ENCODE peak calls at places on chromosomes 7 and 10, in seven cellular contexts. One of them, this sample, is unnamed.
A peak's percentile ranks its signal among the peaks of the same experiment; 100 is the strongest.

GRCh38 chr7:149495785-149496641 is 1.6 kb downstream of the ZNF746 start:
- DNase-seq in HCT116: no peak
- DNase-seq in lower lobe of right lung: peak; percentile 71
- DNase-seq in PC-3: peak; percentile 19
- DNase-seq in coronary artery: no peak
- DNase-seq in esophagus squamous epithelium: no peak
- DNase-seq in foreskin fibroblast: peak; percentile 75
- DNase-seq in this sample: peak; percentile 49

GRCh38 chr7:139358541-139359365 is 941 bp upstream of the LUC7L2 start:
- DNase-seq in HCT116: peak; percentile 40
- DNase-seq in lower lobe of right lung: peak; percentile 43
- DNase-seq in PC-3: peak; percentile 35
- DNase-seq in coronary artery: no peak
- DNase-seq in esophagus squamous epithelium: peak; percentile 56
- DNase-seq in foreskin fibroblast: peak; percentile 21
- DNase-seq in this sample: peak; percentile 32

GRCh38 chr10:91090761-91091529 is 129.5 kb upstream of the PCGF5 start:
- DNase-seq in HCT116: no peak
- DNase-seq in lower lobe of right lung: no peak
- DNase-seq in PC-3: no peak
- DNase-seq in coronary artery: no peak
- DNase-seq in esophagus squamous epithelium: no peak
- DNase-seq in foreskin fibroblast: no peak
- DNase-seq in this sample: no peak

GRCh38 chr10:93290661-93291354 is 191.3 kb downstream of the MYOF start:
- DNase-seq in HCT116: no peak
- DNase-seq in lower lobe of right lung: no peak
- DNase-seq in PC-3: no peak
- DNase-seq in coronary artery: no peak
- DNase-seq in esophagus squamous epithelium: no peak
- DNase-seq in foreskin fibroblast: no peak
- DNase-seq in this sample: no peak

GRCh38 chr7:152894295-152895170 is 135.0 kb downstream of the ACTR3B start:
- DNase-seq in HCT116: no peak
- DNase-seq in lower lobe of right lung: no peak
- DNase-seq in PC-3: peak; percentile 29
- DNase-seq in coronary artery: no peak
- DNase-seq in esophagus squamous epithelium: no peak
- DNase-seq in foreskin fibroblast: no peak
- DNase-seq in this sample: peak; percentile 43

GRCh38 chr7:44914992-44915607 is 29.8 kb upstream of the PURB start:
- DNase-seq in HCT116: no peak
- DNase-seq in lower lobe of right lung: no peak
- DNase-seq in PC-3: no peak
- DNase-seq in coronary artery: no peak
- DNase-seq in esophagus squamous epithelium: no peak
- DNase-seq in foreskin fibroblast: no peak
- DNase-seq in this sample: no peak

GRCh38 chr7:25091757-25092156 is 33.3 kb downstream of the CYCS start:
- DNase-seq in HCT116: no peak
- DNase-seq in lower lobe of right lung: no peak
- DNase-seq in PC-3: no peak
- DNase-seq in coronary artery: no peak
- DNase-seq in esophagus squamous epithelium: no peak
- DNase-seq in foreskin fibroblast: no peak
- DNase-seq in this sample: no peak

GRCh38 chr7:155682484-155682883 is 38.0 kb downstream of the RBM33 start:
- DNase-seq in HCT116: no peak
- DNase-seq in lower lobe of right lung: no peak
- DNase-seq in PC-3: no peak
- DNase-seq in coronary artery: no peak
- DNase-seq in esophagus squamous epithelium: no peak
- DNase-seq in foreskin fibroblast: no peak
- DNase-seq in this sample: no peak

GRCh38 chr7:57789130-57789529 is 339.2 kb downstream of the ZNF716 start:
- DNase-seq in HCT116: no peak
- DNase-seq in lower lobe of right lung: no peak
- DNase-seq in PC-3: no peak
- DNase-seq in coronary artery: no peak
- DNase-seq in esophagus squamous epithelium: no peak
- DNase-seq in foreskin fibroblast: no peak
- DNase-seq in this sample: no peak

GRCh38 chr10:86261470-86261869 is 105.1 kb downstream of the GRID1 start:
- DNase-seq in HCT116: no peak
- DNase-seq in lower lobe of right lung: no peak
- DNase-seq in PC-3: no peak
- DNase-seq in coronary artery: peak; percentile 24
- DNase-seq in esophagus squamous epithelium: no peak
- DNase-seq in foreskin fibroblast: no peak
- DNase-seq in this sample: no peak

GRCh38 chr7:9100289-9100688 is 666.9 kb downstream of the NXPH1 start:
- DNase-seq in HCT116: no peak
- DNase-seq in lower lobe of right lung: no peak
- DNase-seq in PC-3: no peak
- DNase-seq in coronary artery: no peak
- DNase-seq in esophagus squamous epithelium: no peak
- DNase-seq in foreskin fibroblast: no peak
- DNase-seq in this sample: no peak

GRCh38 chr10:17713133-17713532 is 38.9 kb upstream of the TMEM236 start:
- DNase-seq in HCT116: no peak
- DNase-seq in lower lobe of right lung: no peak
- DNase-seq in PC-3: no peak
- DNase-seq in coronary artery: no peak
- DNase-seq in esophagus squamous epithelium: no peak
- DNase-seq in foreskin fibroblast: no peak
- DNase-seq in this sample: no peak

GRCh38 chr10:132388901-132389630 is 7.9 kb upstream of the PWWP2B start:
- DNase-seq in HCT116: no peak
- DNase-seq in lower lobe of right lung: peak; percentile 74
- DNase-seq in PC-3: no peak
- DNase-seq in coronary artery: no peak
- DNase-seq in esophagus squamous epithelium: no peak
- DNase-seq in foreskin fibroblast: no peak
- DNase-seq in this sample: no peak

GRCh38 chr7:80150621-80151273 is 16.1 kb downstream of the GNAI1 start:
- DNase-seq in HCT116: no peak
- DNase-seq in lower lobe of right lung: no peak
- DNase-seq in PC-3: no peak
- DNase-seq in coronary artery: no peak
- DNase-seq in esophagus squamous epithelium: no peak
- DNase-seq in foreskin fibroblast: no peak
- DNase-seq in this sample: no peak

GRCh38 chr10:114386446-114386845 is 17.9 kb downstream of the AFAP1L2 start:
- DNase-seq in HCT116: no peak
- DNase-seq in lower lobe of right lung: no peak
- DNase-seq in PC-3: no peak
- DNase-seq in coronary artery: no peak
- DNase-seq in esophagus squamous epithelium: no peak
- DNase-seq in foreskin fibroblast: no peak
- DNase-seq in this sample: no peak

GRCh38 chr7:38451840-38452239 is 178.4 kb upstream of the TARP start:
- DNase-seq in HCT116: peak; percentile 10
- DNase-seq in lower lobe of right lung: no peak
- DNase-seq in PC-3: peak; percentile 62
- DNase-seq in coronary artery: no peak
- DNase-seq in esophagus squamous epithelium: no peak
- DNase-seq in foreskin fibroblast: peak; percentile 7
- DNase-seq in this sample: no peak

GRCh38 chr7:38840736-38841460 is 68.1 kb downstream of the VPS41 start:
- DNase-seq in HCT116: no peak
- DNase-seq in lower lobe of right lung: no peak
- DNase-seq in PC-3: peak; percentile 44
- DNase-seq in coronary artery: no peak
- DNase-seq in esophagus squamous epithelium: no peak
- DNase-seq in foreskin fibroblast: peak; percentile 66
- DNase-seq in this sample: no peak

GRCh38 chr7:159061674-159062212 is 82.9 kb downstream of the VIPR2 start:
- DNase-seq in HCT116: no peak
- DNase-seq in lower lobe of right lung: no peak
- DNase-seq in PC-3: peak; percentile 35
- DNase-seq in coronary artery: no peak
- DNase-seq in esophagus squamous epithelium: no peak
- DNase-seq in foreskin fibroblast: no peak
- DNase-seq in this sample: no peak

GRCh38 chr7:156764016-156764669 is 123.6 kb downstream of the RNF32 start:
- DNase-seq in HCT116: peak; percentile 45
- DNase-seq in lower lobe of right lung: peak; percentile 73
- DNase-seq in PC-3: peak; percentile 70
- DNase-seq in coronary artery: no peak
- DNase-seq in esophagus squamous epithelium: no peak
- DNase-seq in foreskin fibroblast: peak; percentile 67
- DNase-seq in this sample: peak; percentile 48

GRCh38 chr7:7315851-7316250 is 133.5 kb downstream of the C1GALT1 start:
- DNase-seq in HCT116: no peak
- DNase-seq in lower lobe of right lung: no peak
- DNase-seq in PC-3: no peak
- DNase-seq in coronary artery: no peak
- DNase-seq in esophagus squamous epithelium: no peak
- DNase-seq in foreskin fibroblast: no peak
- DNase-seq in this sample: peak; percentile 44

GRCh38 chr10:43105119-43105792 is 28.4 kb downstream of the RET start:
- DNase-seq in HCT116: peak; percentile 41
- DNase-seq in lower lobe of right lung: peak; percentile 86
- DNase-seq in PC-3: peak; percentile 78
- DNase-seq in coronary artery: peak; percentile 84
- DNase-seq in esophagus squamous epithelium: peak; percentile 10
- DNase-seq in foreskin fibroblast: peak; percentile 72
- DNase-seq in this sample: peak; percentile 81

GRCh38 chr7:134130124-134130523 is 3.0 kb downstream of the LRGUK start:
- DNase-seq in HCT116: no peak
- DNase-seq in lower lobe of right lung: no peak
- DNase-seq in PC-3: no peak
- DNase-seq in coronary artery: no peak
- DNase-seq in esophagus squamous epithelium: no peak
- DNase-seq in foreskin fibroblast: no peak
- DNase-seq in this sample: no peak

GRCh38 chr7:24778543-24779282 is 21.4 kb upstream of the GSDME start:
- DNase-seq in HCT116: no peak
- DNase-seq in lower lobe of right lung: peak; percentile 69
- DNase-seq in PC-3: no peak
- DNase-seq in coronary artery: no peak
- DNase-seq in esophagus squamous epithelium: no peak
- DNase-seq in foreskin fibroblast: peak; percentile 79
- DNase-seq in this sample: no peak

GRCh38 chr7:45189151-45189970 is 31.8 kb downstream of the RAMP3 start:
- DNase-seq in HCT116: no peak
- DNase-seq in lower lobe of right lung: no peak
- DNase-seq in PC-3: no peak
- DNase-seq in coronary artery: no peak
- DNase-seq in esophagus squamous epithelium: no peak
- DNase-seq in foreskin fibroblast: no peak
- DNase-seq in this sample: no peak

GRCh38 chr10:633279-634245 is 55.9 kb downstream of the DIP2C start:
- DNase-seq in HCT116: no peak
- DNase-seq in lower lobe of right lung: peak; percentile 52
- DNase-seq in PC-3: no peak
- DNase-seq in coronary artery: no peak
- DNase-seq in esophagus squamous epithelium: no peak
- DNase-seq in foreskin fibroblast: no peak
- DNase-seq in this sample: no peak
- TF ChIP-seq CTCF in HCT116: no peak
- TF ChIP-seq CTCF in lower lobe of right lung: no peak
- TF ChIP-seq CTCF in PC-3: no peak
- TF ChIP-seq CTCF in coronary artery: no peak
- TF ChIP-seq CTCF in esophagus squamous epithelium: no peak
- TF ChIP-seq CTCF in foreskin fibroblast: no peak
- TF ChIP-seq CTCF in this sample: no peak

DNA sequence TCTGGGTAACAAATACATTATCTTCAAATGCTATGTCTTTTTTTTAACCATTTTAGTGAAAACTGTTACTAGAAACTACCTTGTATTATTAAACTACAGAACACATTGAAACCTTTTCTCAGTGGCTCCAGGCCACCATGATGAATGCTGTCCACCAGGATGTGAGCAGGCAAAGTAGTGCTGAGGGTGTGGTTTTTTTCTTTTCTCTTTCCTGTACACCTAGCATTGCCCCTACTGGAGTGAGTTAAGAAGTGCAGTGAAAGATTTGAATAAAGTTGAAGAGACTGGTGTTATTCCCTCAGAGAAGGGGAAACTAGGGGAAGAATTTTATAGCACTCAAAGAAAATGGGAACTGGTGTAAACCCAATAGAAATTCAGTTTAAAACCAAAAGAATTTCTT is 120.0 kb upstream of the SAMD8 start:
- DNase-seq in HCT116: peak; percentile 50
- DNase-seq in lower lobe of right lung: no peak
- DNase-seq in PC-3: peak; percentile 97
- DNase-seq in coronary artery: no peak
- DNase-seq in esophagus squamous epithelium: no peak
- DNase-seq in foreskin fibroblast: peak; percentile 4
- DNase-seq in this sample: peak; percentile 34
- TF ChIP-seq CTCF in HCT116: peak; percentile 59
- TF ChIP-seq CTCF in lower lobe of right lung: no peak
- TF ChIP-seq CTCF in PC-3: peak; percentile 99
- TF ChIP-seq CTCF in coronary artery: no peak
- TF ChIP-seq CTCF in esophagus squamous epithelium: peak; percentile 44
- TF ChIP-seq CTCF in foreskin fibroblast: peak; percentile 22
- TF ChIP-seq CTCF in this sample: peak; percentile 67

DNA sequence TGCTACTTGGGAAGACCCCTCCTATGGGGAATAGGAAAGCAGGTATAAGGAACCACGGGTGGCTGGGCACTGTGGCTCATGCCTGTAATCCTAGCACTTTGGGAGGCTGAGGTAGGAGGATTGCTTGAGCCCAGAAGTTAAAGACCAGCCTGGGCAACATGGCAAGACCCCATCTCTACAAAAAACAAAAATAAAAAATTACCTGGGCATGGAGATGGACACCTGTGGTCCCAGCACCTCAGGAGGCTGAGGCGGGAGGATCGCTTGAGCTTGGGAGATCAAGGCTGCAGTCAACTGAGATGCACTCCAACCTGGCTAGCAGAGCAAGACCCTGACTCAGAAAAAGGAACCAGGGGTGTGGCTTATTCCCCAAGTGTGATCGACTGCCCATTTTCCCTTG is 986 bp upstream of the FSCN3 start:
- DNase-seq in HCT116: no peak
- DNase-seq in lower lobe of right lung: no peak
- DNase-seq in PC-3: no peak
- DNase-seq in coronary artery: no peak
- DNase-seq in esophagus squamous epithelium: no peak
- DNase-seq in foreskin fibroblast: no peak
- DNase-seq in this sample: no peak
- TF ChIP-seq CTCF in HCT116: no peak
- TF ChIP-seq CTCF in lower lobe of right lung: no peak
- TF ChIP-seq CTCF in PC-3: no peak
- TF ChIP-seq CTCF in coronary artery: no peak
- TF ChIP-seq CTCF in esophagus squamous epithelium: no peak
- TF ChIP-seq CTCF in foreskin fibroblast: no peak
- TF ChIP-seq CTCF in this sample: no peak

GRCh38 chr7:93442478-93443224 is 131.9 kb downstream of the CALCR start:
- DNase-seq in HCT116: peak; percentile 34
- DNase-seq in lower lobe of right lung: no peak
- DNase-seq in PC-3: peak; percentile 49
- DNase-seq in coronary artery: no peak
- DNase-seq in esophagus squamous epithelium: no peak
- DNase-seq in foreskin fibroblast: peak; percentile 5
- DNase-seq in this sample: peak; percentile 70
- TF ChIP-seq CTCF in HCT116: peak; percentile 92
- TF ChIP-seq CTCF in lower lobe of right lung: peak; percentile 64
- TF ChIP-seq CTCF in PC-3: peak; percentile 78
- TF ChIP-seq CTCF in coronary artery: no peak
- TF ChIP-seq CTCF in esophagus squamous epithelium: no peak
- TF ChIP-seq CTCF in foreskin fibroblast: peak; percentile 77
- TF ChIP-seq CTCF in this sample: peak; percentile 81

This sample was measured in Calu3.